ENCODE peak calls at places on chromosomes 1 and 21, in seven cellular contexts. Q is activated CD8-positive, alpha-beta memory T cell treated with anti-CD3 and anti-CD28 coated beads, Interleukin-2, amount 50 U/mL, for 4 hours; E is lower leg skin; S is NCI-H2029; L is NCI-H1694; W is kidney glomerular epithelial cell; X is stimulated activated CD4-positive, alpha-beta T cell treated with anti-CD3 and anti-CD28 coated beads, Interleukin-2, amount 100 ng/mL, for 24 hours. G is an unnamed sample.

GRCh38 chr1:109509176-109510134 is at the start of gene AMIGO1:
- DNase-seq in X (peak), L (no peak), E (no peak), Q (peak), S (peak), W (no peak), G (no peak)

GRCh38 chr1:172870901-172871606 is 179.7 kb downstream of the TNFSF18 start:
- DNase-seq in Q (no peak), W (no peak), S (no peak), L (no peak), X (no peak), E (no peak), G (no peak)

GRCh38 chr1:188642585-188643168 is 1813.9 kb downstream of the PLA2G4A start:
- DNase-seq in X (no peak), S (peak), L (no peak), Q (no peak), W (no peak), E (no peak), G (peak)

GRCh38 chr1:116769050-116769449 is 14.8 kb downstream of the CD2 start:
- DNase-seq in S (no peak), E (no peak), Q (no peak), L (no peak), X (peak), W (no peak), G (no peak)

GRCh38 chr1:44293761-44294315 is 61.2 kb downstream of the ERI3 start:
- DNase-seq in Q (no peak), W (peak), E (no peak), S (peak), X (no peak), L (no peak), G (no peak)

GRCh38 chr21:45405819-45406762 is 1.1 kb downstream of the COL18A1 start:
- DNase-seq in W (peak), E (no peak), Q (no peak), X (no peak), S (no peak), L (no peak), G (no peak)

GRCh38 chr1:44489481-44489880 is 84.4 kb downstream of the RNF220 start:
- DNase-seq in W (no peak), S (no peak), Q (no peak), X (no peak), L (no peak), E (no peak), G (no peak)

GRCh38 chr1:109617291-109617801 is 2.1 kb downstream of the GNAT2 start:
- DNase-seq in X (no peak), E (no peak), L (no peak), Q (no peak), S (no peak), W (peak), G (no peak)